ENCODE peak calls at places on chromosomes 12 and 14, in nine cellular contexts. O, I, B, M, Z, V, U, S and Y are unnamed samples.

GRCh38 chr12:31899136-31899535 is 60.1 kb upstream of the RESF1 start:
- DNase-seq in O (no peak), I (no peak), B (no peak), M (no peak), Z (no peak), V (no peak), U (no peak), S (no peak), Y (no peak)

GRCh38 chr12:39161686-39162085 is 256.3 kb upstream of the CPNE8 start:
- DNase-seq in O (no peak), I (no peak), B (no peak), M (no peak), Z (no peak), V (no peak), U (no peak), S (no peak), Y (peak)

GRCh38 chr14:61559641-61560201 is 135.6 kb upstream of the HIF1A start:
- DNase-seq in O (no peak), I (peak), B (no peak), M (no peak), Z (no peak), V (no peak), U (peak), S (no peak), Y (no peak)

GRCh38 chr14:43687866-43688265 is 819.2 kb downstream of the FSCB start:
- DNase-seq in O (peak), I (no peak), B (no peak), M (peak), Z (peak), V (no peak), U (no peak), S (no peak), Y (peak)

GRCh38 chr14:101997429-101998336 is 33.3 kb downstream of the DYNC1H1 start:
- DNase-seq in O (no peak), I (no peak), B (no peak), M (no peak), Z (no peak), V (no peak), U (no peak), S (no peak), Y (no peak)

GRCh38 chr14:33992274-33993050 is 41.6 kb upstream of the EGLN3 start:
- DNase-seq in O (no peak), I (no peak), B (no peak), M (no peak), Z (no peak), V (no peak), U (no peak), S (no peak), Y (no peak)

GRCh38 chr12:111458773-111459172 is 53.0 kb downstream of the SH2B3 start:
- DNase-seq in O (no peak), I (no peak), B (no peak), M (no peak), Z (no peak), V (no peak), U (no peak), S (no peak), Y (no peak)

GRCh38 chr14:30354439-30354838 is 204.5 kb upstream of the G2E3 start:
- DNase-seq in O (no peak), I (no peak), B (no peak), M (no peak), Z (no peak), V (no peak), U (no peak), S (no peak), Y (no peak)

GRCh38 chr14:97120204-97121120 is 323.3 kb downstream of the VRK1 start:
- DNase-seq in O (no peak), I (no peak), B (no peak), M (no peak), Z (no peak), V (no peak), U (no peak), S (no peak), Y (no peak)

GRCh38 chr12:93982847-93983315 is 165.5 kb upstream of the PLXNC1 start:
- DNase-seq in O (peak), I (no peak), B (no peak), M (peak), Z (peak), V (no peak), U (no peak), S (no peak), Y (peak)

GRCh38 chr12:116201908-116202307 is 75.6 kb downstream of the MED13L start:
- DNase-seq in O (peak), I (no peak), B (no peak), M (peak), Z (peak), V (no peak), U (no peak), S (no peak), Y (no peak)

GRCh38 chr12:52338241-52338960 is 17.2 kb upstream of the KRT83 start:
- DNase-seq in O (peak), I (no peak), B (no peak), M (no peak), Z (no peak), V (no peak), U (no peak), S (no peak), Y (no peak)

GRCh38 chr14:72808564-72808963 is 85.3 kb downstream of the DPF3 start:
- DNase-seq in O (no peak), I (no peak), B (no peak), M (peak), Z (no peak), V (no peak), U (no peak), S (no peak), Y (no peak)

GRCh38 chr14:66696326-66696725 is 188.4 kb downstream of the GPHN start:
- DNase-seq in O (no peak), I (no peak), B (no peak), M (no peak), Z (no peak), V (no peak), U (no peak), S (no peak), Y (no peak)

GRCh38 chr12:58369576-58369975 is 428.2 kb downstream of the ATP23 start:
- DNase-seq in O (peak), I (no peak), B (no peak), M (no peak), Z (no peak), V (no peak), U (no peak), S (no peak), Y (no peak)

GRCh38 chr12:38915783-38916182 is 10.4 kb upstream of the CPNE8 start:
- DNase-seq in O (no peak), I (no peak), B (no peak), M (no peak), Z (no peak), V (no peak), U (no peak), S (no peak), Y (no peak)

GRCh38 chr14:53193193-53193592 is 40.1 kb upstream of the DDHD1 start:
- DNase-seq in O (peak), I (no peak), B (no peak), M (peak), Z (peak), V (no peak), U (no peak), S (no peak), Y (peak)

GRCh38 chr14:24401810-24402702 is 3.3 kb downstream of the NYNRIN start:
- DNase-seq in O (no peak), I (no peak), B (no peak), M (no peak), Z (no peak), V (no peak), U (no peak), S (no peak), Y (no peak)

GRCh38 chr14:103613517-103613916 is 15.5 kb upstream of the KLC1 start:
- DNase-seq in O (peak), I (no peak), B (no peak), M (peak), Z (no peak), V (no peak), U (no peak), S (no peak), Y (peak)
- TF ChIP-seq CTCF in O (peak), I (no peak), B (no peak), M (peak), Z (peak), V (no peak), U (no peak), S (no peak), Y (peak)

GRCh38 chr14:103085106-103086091 is 1.4 kb downstream of the LBHD2 start:
- DNase-seq in O (no peak), I (peak), B (peak), M (no peak), Z (no peak), V (no peak), U (no peak), S (no peak), Y (no peak)
- TF ChIP-seq CTCF in O (peak), I (no peak), B (no peak), M (peak), Z (peak), V (peak), U (no peak), S (no peak), Y (peak)

DNA sequence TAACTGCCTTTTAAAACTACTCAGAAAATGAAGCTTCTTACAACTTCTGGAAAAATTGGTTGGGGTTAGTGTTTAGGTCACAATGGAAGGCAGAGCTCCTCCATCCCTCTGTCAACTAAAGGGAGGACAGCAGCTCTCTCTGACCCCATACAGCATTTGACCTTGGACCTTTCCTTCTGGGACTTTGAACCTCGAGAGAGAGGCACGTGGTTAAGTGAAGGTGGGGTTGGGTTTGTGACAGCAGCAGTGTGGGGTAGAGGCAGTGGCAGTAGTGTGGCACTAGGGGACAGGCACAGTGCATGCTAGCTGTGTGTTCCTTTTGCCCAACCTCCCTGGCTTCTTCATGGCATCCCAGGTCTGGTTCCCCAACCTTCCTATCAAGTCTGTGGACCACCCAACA is 9.4 kb upstream of the C12orf75 start:
- DNase-seq in O (no peak), I (no peak), B (no peak), M (no peak), Z (no peak), V (no peak), U (no peak), S (no peak), Y (no peak)
- TF ChIP-seq CTCF in O (no peak), I (no peak), B (no peak), M (no peak), Z (no peak), V (no peak), U (no peak), S (no peak), Y (no peak)

GRCh38 chr12:13022737-13023370 is 21.3 kb upstream of the FAM234B start:
- DNase-seq in O (peak), I (no peak), B (no peak), M (no peak), Z (no peak), V (no peak), U (no peak), S (no peak), Y (peak)
- TF ChIP-seq CTCF in O (no peak), I (no peak), B (no peak), M (no peak), Z (no peak), V (no peak), U (no peak), S (no peak), Y (no peak)

GRCh38 chr12:109388167-109388563 is 40.5 kb downstream of the MYO1H start:
- DNase-seq in O (no peak), I (no peak), B (no peak), M (no peak), Z (no peak), V (no peak), U (no peak), S (no peak), Y (no peak)

GRCh38 chr12:109386079-109386473 is 38.4 kb downstream of the MYO1H start:
- DNase-seq in O (no peak), I (no peak), B (no peak), M (no peak), Z (no peak), V (no peak), U (no peak), S (no peak), Y (no peak)

GRCh38 chr12:109389146-109389545 is 41.4 kb downstream of the MYO1H start:
- DNase-seq in O (no peak), I (no peak), B (no peak), M (no peak), Z (no peak), V (no peak), U (no peak), S (no peak), Y (no peak)

GRCh38 chr12:109385339-109386078 is 37.8 kb downstream of the MYO1H start:
- DNase-seq in O (peak), I (peak), B (no peak), M (peak), Z (peak), V (no peak), U (peak), S (peak), Y (peak)

GRCh38 chr12:109387425-109388166 is 39.9 kb downstream of the MYO1H start:
- DNase-seq in O (peak), I (peak), B (no peak), M (peak), Z (peak), V (no peak), U (peak), S (no peak), Y (peak)
- TF ChIP-seq CTCF in O (peak), I (peak), B (peak), M (peak), Z (peak), V (peak), U (peak), S (peak), Y (peak)

DNA sequence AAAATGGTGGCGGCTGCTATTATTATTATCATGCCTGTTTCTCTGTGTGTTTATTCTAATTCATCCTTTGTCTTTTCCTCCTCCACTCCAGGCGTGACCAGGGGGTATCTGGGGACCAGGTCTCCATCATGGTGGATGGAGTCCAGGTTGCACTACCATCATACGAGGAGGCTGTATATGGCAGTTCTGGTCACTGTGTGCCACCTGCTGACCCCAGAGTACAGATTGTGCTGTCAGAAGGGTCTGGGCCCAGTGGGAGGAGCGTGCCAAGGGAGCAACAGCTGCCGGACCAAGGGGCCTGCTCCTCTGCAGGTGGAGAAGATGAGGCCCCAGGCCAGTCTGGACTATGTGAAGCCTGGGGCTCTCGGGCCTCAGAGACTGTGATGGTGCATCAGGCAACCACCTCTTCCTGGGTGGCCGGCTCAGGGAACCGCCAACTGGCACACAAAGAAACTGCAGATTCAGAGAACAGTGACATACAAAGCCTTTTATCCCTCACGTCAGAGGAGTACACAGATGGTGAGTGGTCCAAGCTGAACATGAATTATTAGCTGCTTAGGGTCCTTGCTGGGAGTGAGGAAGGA is 58.3 kb upstream of the SRSF5 start:
- DNase-seq in O (no peak), I (peak), B (no peak), M (peak), Z (no peak), V (no peak), U (no peak), S (no peak), Y (no peak)
- TF ChIP-seq CTCF in O (peak), I (peak), B (no peak), M (peak), Z (peak), V (peak), U (no peak), S (no peak), Y (peak)

GRCh38 chr12:121230538-121230907 is 20.6 kb downstream of the P2RX4 start:
- DNase-seq in O (no peak), I (no peak), B (no peak), M (no peak), Z (no peak), V (no peak), U (no peak), S (no peak), Y (no peak)
- TF ChIP-seq CTCF in O (no peak), I (no peak), B (no peak), M (no peak), Z (no peak), V (no peak), U (no peak), S (no peak), Y (no peak)

DNA sequence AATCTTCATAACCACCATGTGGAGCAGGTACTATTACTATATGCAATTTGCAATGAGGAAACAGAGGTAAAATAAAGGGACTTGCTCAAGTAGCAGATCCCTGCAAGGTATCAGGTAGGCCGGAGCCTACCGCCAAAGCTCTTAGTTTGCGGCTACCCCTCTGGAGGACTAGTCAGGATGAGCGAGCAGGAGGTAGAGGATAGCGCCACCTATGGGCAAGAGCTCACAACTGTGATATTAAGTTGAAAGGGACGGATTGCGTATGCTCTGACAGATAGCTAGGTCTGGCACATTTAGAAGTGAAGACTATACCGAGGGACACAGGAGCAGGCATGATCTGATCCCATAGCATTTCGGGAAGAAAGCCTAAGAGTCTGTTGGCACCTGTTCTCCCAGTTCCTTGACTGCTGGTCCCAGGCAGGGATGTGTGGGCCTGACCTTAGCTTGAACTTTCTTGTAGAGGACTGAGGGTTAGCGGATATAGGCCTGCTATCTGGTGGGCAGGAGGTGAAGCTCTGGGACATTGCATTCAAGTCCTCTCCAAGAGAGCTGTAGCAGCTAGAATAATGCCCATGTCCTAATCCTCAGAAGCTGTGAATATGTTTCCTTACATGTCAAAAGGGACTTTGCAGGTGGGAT is 48.0 kb downstream of the SLC17A8 start:
- DNase-seq in O (peak), I (peak), B (no peak), M (peak), Z (peak), V (peak), U (peak), S (no peak), Y (peak)
- TF ChIP-seq CTCF in O (peak), I (peak), B (no peak), M (peak), Z (peak), V (peak), U (peak), S (peak), Y (peak)